ENCODE peak calls at places on chromosomes 3 and 15, in four cellular contexts. J, I, O and V are unnamed samples.
A peak's percentile ranks its signal among the peaks of the same experiment; 100 is the strongest.

GRCh38 chr3:36635731-36636130 is 128.6 kb downstream of the DCLK3 start:
- ATAC-seq in I (no peak), O (no peak), J (no peak), V (no peak)

GRCh38 chr15:42672444-42672843 is 64.5 kb downstream of the CDAN1 start:
- ATAC-seq in O (no peak), I (no peak), J (no peak), V (no peak)

GRCh38 chr3:8324727-8325126 is 176.9 kb upstream of the LMCD1 start:
- ATAC-seq in O (no peak), I (peak; percentile 92), J (peak; percentile 100), V (no peak)

GRCh38 chr3:35633332-35634124 is 5.8 kb upstream of the ARPP21 start:
- ATAC-seq in I (no peak), J (no peak), O (no peak), V (no peak)

GRCh38 chr15:43143203-43143941 is 10.0 kb downstream of the TMEM62 start:
- ATAC-seq in J (no peak), I (peak; percentile 87), O (no peak), V (no peak)

GRCh38 chr3:58572634-58573230 is 4.5 kb downstream of the FAM107A start:
- ATAC-seq in J (no peak), O (no peak), I (no peak), V (no peak)

GRCh38 chr15:80599359-80599758 is 95.8 kb upstream of the ABHD17C start:
- ATAC-seq in I (no peak), O (no peak), J (no peak), V (no peak)

GRCh38 chr3:10303105-10303504 is 10.4 kb upstream of the GHRL start:
- ATAC-seq in O (no peak), I (no peak), J (no peak), V (no peak)

GRCh38 chr15:31344266-31344665 is 17.6 kb downstream of the KLF13 start:
- ATAC-seq in I (no peak), O (no peak), J (no peak), V (no peak)

GRCh38 chr3:4994144-4994730 is 15.0 kb downstream of the BHLHE40 start:
- ATAC-seq in J (no peak), I (peak; percentile 40), O (no peak), V (no peak)

GRCh38 chr3:36993326-36994283 is at the start of gene MLH1:
- ATAC-seq in O (peak; percentile 99), J (peak; percentile 87), I (peak; percentile 88), V (peak; percentile 95)

GRCh38 chr15:29037997-29038700 is 152.4 kb downstream of the APBA2 start:
- ATAC-seq in I (no peak), J (no peak), O (no peak), V (no peak)

GRCh38 chr15:90046289-90046688 is 45.2 kb downstream of the ZNF710 start:
- ATAC-seq in J (no peak), I (peak; percentile 11), O (peak; percentile 6), V (no peak)

GRCh38 chr15:74365619-74366445 is 1.6 kb downstream of the CYP11A1 start:
- ATAC-seq in O (peak; percentile 81), I (peak; percentile 70), J (peak; percentile 90), V (peak; percentile 87)

GRCh38 chr3:133756716-133757694 is 10.8 kb downstream of the TF start:
- ATAC-seq in J (no peak), I (no peak), O (no peak), V (no peak)

GRCh38 chr3:30289324-30289723 is 317.1 kb upstream of the TGFBR2 start:
- ATAC-seq in J (peak; percentile 93), O (no peak), I (no peak), V (no peak)

GRCh38 chr15:58369261-58369699 is 62.5 kb upstream of the LIPC start:
- ATAC-seq in J (peak; percentile 76), I (peak; percentile 62), O (no peak), V (no peak)

GRCh38 chr3:31710123-31710841 is 177.6 kb downstream of the STT3B start:
- ATAC-seq in O (peak; percentile 66), I (no peak), J (no peak), V (no peak)

GRCh38 chr3:67655364-67656121 is 1.1 kb upstream of the SUCLG2 start:
- ATAC-seq in O (no peak), J (peak; percentile 1), I (peak; percentile 41), V (no peak)
- H3K4me3 ChIP-seq in O (peak overlapping the region; percentile 90), J (peak overlapping the region; percentile 94), I (peak overlapping the region; percentile 94), V (peak overlapping the region; percentile 97)

GRCh38 chr3:142596726-142597088 is 514 bp downstream of the PLS1 start:
- ATAC-seq in J (peak; percentile 45), O (no peak), I (no peak), V (no peak)

GRCh38 chr3:142595141-142595540 is 1.1 kb upstream of the PLS1 start:
- ATAC-seq in O (no peak), J (no peak), I (no peak), V (no peak)

GRCh38 chr3:142595581-142595950 is 627 bp upstream of the PLS1 start:
- ATAC-seq in I (no peak), J (peak; percentile 60), O (peak; percentile 87), V (peak; percentile 47)

GRCh38 chr3:142597898-142598297 is 1.7 kb downstream of the PLS1 start:
- ATAC-seq in I (no peak), O (no peak), J (no peak), V (no peak)

DNA sequence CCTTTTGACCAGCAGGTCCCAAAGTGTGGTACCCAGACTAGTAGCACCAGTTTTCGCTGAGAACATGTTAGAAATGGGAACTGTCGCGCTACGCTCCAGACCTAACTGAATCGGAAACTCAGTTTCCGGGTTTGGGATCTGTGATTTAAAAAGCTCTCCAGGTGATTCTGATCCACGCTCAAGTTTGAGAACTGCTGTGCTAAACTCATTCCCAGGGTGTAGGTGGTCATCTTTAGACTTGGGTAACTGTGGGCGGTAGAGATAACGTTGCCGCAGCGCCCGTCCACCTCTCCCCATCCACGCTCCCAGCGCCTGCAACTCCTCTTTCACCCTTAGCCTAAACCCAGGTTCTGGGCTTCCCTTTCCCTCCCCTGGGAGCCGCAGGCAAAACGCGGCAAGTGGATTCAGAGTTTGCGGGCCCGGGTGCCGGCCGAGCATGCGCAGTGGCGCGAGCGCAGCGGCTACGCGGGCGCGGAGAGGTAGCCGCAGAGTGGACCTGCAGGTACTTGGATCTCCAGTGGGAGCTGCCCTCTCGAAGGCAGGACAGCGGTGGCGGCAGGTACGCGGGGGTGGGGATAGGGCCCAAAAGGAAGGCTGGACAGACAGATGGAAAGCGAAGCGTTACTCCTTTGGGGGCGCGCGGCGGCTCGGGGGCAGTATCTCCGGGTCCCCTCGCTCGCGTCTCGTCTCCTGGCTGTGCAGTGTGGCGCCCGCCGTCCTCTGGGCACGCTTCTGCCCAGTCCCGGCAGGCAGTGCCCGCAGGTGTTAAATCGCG is at the start of gene PLS1:
- ATAC-seq in J (peak; percentile 93), O (peak; percentile 96), I (peak; percentile 90), V (peak; percentile 96)
- TF ChIP-seq EP300 in J (peak; percentile 25), O (no peak), I (no peak), V (no peak)

DNA sequence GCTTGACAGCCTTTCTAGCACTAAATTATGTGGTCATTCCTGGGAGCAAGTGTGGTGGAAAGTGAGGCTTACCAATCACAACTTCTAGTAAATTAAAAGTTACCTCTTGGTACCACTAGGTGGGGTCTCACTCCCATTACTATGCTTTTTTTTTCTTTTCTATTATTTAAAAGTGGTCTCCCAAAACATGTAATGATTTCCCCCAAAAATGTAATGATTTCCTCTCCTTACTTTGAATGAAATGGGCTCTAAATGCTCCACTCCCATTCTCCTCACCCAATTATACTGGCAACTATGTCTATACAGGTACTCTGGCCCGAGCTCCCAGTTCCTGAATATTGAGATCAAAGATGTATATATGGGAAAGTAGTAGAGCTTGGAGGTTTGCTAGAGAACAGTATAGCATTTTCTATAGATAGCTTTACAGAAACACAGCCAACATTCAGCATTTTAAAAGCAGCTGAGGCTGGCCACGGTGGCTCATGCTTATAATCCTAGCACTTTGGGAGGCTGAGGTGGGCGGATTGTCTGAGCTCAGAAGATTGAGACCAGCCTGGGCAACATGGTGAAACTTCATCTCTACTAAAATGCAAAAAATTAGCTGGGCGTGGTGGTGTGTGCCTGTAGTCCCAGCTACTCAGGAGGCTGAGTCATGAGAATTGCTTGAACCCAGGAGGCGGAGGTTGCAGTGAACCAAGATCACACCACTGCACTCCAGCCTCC is 70.9 kb downstream of the DCUN1D1 start:
- ATAC-seq in I (peak; percentile 31), O (no peak), J (peak; percentile 57), V (no peak)
- TF ChIP-seq CTCF in I (peak; percentile 48), O (peak; percentile 27), J (peak; percentile 49), V (peak; percentile 33)

GRCh38 chr3:188671941-188672340 is 499.8 kb upstream of the TPRG1 start:
- ATAC-seq in I (no peak), J (no peak), O (no peak), V (no peak)
- H3K4me3 ChIP-seq in I (no peak overlapping the region), J (no peak overlapping the region), O (peak overlapping the region; percentile 13), V (no peak overlapping the region)

DNA sequence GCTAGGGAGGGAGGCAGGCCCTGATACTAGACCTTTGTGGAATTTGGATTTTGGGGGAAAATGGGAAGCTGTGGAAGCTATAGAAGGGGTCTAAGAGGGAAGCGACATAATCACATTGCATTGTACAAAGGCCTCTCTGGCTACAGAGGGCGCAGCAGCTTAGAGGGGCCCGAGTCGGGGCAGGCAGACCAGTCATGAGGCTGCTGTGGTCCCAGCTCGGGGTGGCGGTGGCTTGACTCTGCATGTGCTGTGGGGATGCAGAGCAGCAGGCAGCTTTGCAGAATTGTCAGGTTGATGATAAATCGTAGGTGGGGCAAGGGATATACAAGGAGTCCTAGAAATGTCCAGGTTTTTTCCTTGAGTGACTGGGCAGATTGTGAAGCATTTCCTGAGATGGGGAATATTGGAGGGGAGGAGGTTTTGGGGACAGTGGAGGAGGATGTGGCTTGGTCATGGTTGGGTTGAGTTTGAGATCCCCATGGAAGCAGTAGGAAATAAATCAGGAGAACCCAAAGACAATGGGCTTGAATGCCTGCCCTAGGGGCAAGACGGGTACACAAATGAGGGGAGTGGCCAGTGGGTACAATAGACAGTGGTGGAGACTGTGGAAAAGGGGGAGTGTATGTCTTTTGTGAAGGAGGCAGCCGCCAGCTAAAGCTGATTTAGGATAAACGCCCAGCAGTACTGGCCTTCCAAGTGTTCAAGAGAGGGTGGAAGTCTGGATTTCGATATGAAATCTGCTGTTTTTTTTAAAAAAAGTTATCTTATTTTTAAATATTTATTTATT is 94.1 kb downstream of the HMG20A start:
- ATAC-seq in J (peak; percentile 76), O (no peak), I (no peak), V (no peak)
- TF ChIP-seq EP300 in J (no peak), O (no peak), I (no peak), V (no peak)

GRCh38 chr3:25468866-25469319 is 40.8 kb downstream of the RARB start:
- ATAC-seq in I (no peak), O (peak; percentile 65), J (peak; percentile 37), V (peak; percentile 83)
- TF ChIP-seq CTCF in I (no peak), O (peak; percentile 28), J (no peak), V (peak; percentile 61)

DNA sequence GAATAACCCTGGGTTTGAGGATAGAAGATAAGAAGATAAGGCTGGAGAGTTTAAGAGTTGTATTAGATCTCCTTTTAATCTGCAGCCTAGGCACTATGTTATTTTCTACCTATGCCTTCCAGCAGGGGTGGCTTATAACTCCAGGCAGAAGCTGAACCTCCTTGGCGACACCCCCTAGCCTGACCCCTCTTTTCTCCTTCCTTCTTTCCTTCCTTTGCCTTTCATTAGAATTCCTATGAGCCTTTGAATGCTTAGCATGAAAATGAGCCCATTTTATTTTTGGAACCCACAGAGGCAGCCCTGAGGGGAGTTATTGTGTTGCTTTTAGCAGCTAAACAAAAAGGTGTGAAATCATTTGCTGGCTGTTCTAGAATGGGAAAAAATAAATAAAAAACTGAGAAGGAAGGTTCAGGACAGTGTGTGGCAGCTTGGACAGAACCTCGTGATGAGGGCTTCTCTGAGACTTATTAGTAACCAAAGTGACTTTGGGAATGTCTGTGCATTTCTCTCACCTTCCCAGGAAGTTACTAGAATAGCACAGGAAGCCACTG is 164.6 kb upstream of the ICE2 start:
- ATAC-seq in J (no peak), O (no peak), I (no peak), V (no peak)
- H3K4me3 ChIP-seq in J (no peak overlapping the region), O (no peak overlapping the region), I (no peak overlapping the region), V (no peak overlapping the region)